ENCODE peak calls at places on chromosomes 13 and 19, in seven cellular contexts. N, W, M, R, U, Q and K are unnamed samples.

GRCh38 chr13:97255515-97255999 is 33.4 kb downstream of the MBNL2 start:
- DNase-seq in N (no peak), W (no peak), M (no peak), R (no peak), U (peak; percentile 65), Q (no peak), K (no peak)

GRCh38 chr13:67520886-67521285 is 290.8 kb upstream of the PCDH9 start:
- DNase-seq in N (no peak), W (no peak), M (no peak), R (no peak), U (no peak), Q (no peak), K (no peak)

GRCh38 chr19:4456566-4456842 is 1.1 kb downstream of the UBXN6 start:
- DNase-seq in N (no peak), W (peak; percentile 54), M (peak; percentile 52), R (no peak), U (peak; percentile 65), Q (peak; percentile 56), K (no peak)

GRCh38 chr19:34731019-34731829 is 2.8 kb upstream of the ZNF181 start:
- DNase-seq in N (no peak), W (no peak), M (no peak), R (no peak), U (no peak), Q (peak; percentile 29), K (no peak)

GRCh38 chr13:38308736-38309135 is 40.9 kb upstream of the UFM1 start:
- DNase-seq in N (no peak), W (no peak), M (no peak), R (no peak), U (peak; percentile 2), Q (no peak), K (no peak)

GRCh38 chr19:49061445-49061844 is 3.2 kb downstream of the NTF4 start:
- DNase-seq in N (no peak), W (no peak), M (no peak), R (no peak), U (no peak), Q (no peak), K (no peak)

GRCh38 chr13:55554741-55555140 is 1586.0 kb upstream of the PRR20A start:
- DNase-seq in N (no peak), W (no peak), M (no peak), R (no peak), U (no peak), Q (no peak), K (no peak)

GRCh38 chr19:17775245-17775927 is 19.6 kb upstream of the B3GNT3 start:
- DNase-seq in N (no peak), W (peak; percentile 84), M (peak; percentile 6), R (no peak), U (no peak), Q (no peak), K (no peak)

GRCh38 chr13:35858665-35859064 is 272.5 kb downstream of the DCLK1 start:
- DNase-seq in N (no peak), W (no peak), M (no peak), R (no peak), U (peak; percentile 31), Q (no peak), K (no peak)